ENCODE peak calls at places on chromosome 20, in seven cellular contexts. One of them, this sample, is unnamed.
A peak's percentile ranks its signal among the peaks of the same experiment; 100 is the strongest.

GRCh38 chr20:835220-836045 is 1.9 kb downstream of the FAM110A start:
- DNase-seq in naive thymus-derived CD4-positive, alpha-beta T cell: no peak
- DNase-seq in CD8-positive, alpha-beta memory T cell: no peak
- DNase-seq in GM23248: no peak
- DNase-seq in uterus: no peak
- DNase-seq in H1: no peak
- DNase-seq in aorta: no peak
- DNase-seq in this sample: no peak

GRCh38 chr20:47154089-47154488 is 202.4 kb downstream of the ZMYND8 start:
- DNase-seq in naive thymus-derived CD4-positive, alpha-beta T cell: no peak
- DNase-seq in CD8-positive, alpha-beta memory T cell: no peak
- DNase-seq in GM23248: no peak
- DNase-seq in uterus: no peak
- DNase-seq in H1: no peak
- DNase-seq in aorta: no peak
- DNase-seq in this sample: no peak

GRCh38 chr20:38680492-38681118 is 43.7 kb upstream of the SLC32A1 start:
- DNase-seq in naive thymus-derived CD4-positive, alpha-beta T cell: no peak
- DNase-seq in CD8-positive, alpha-beta memory T cell: peak; percentile 13
- DNase-seq in GM23248: peak; percentile 51
- DNase-seq in uterus: no peak
- DNase-seq in H1: no peak
- DNase-seq in aorta: no peak
- DNase-seq in this sample: peak; percentile 1

GRCh38 chr20:63737940-63738686 is 1.5 kb upstream of the SLC2A4RG start:
- DNase-seq in naive thymus-derived CD4-positive, alpha-beta T cell: no peak
- DNase-seq in CD8-positive, alpha-beta memory T cell: peak; percentile 54
- DNase-seq in GM23248: no peak
- DNase-seq in uterus: peak; percentile 35
- DNase-seq in H1: no peak
- DNase-seq in aorta: peak; percentile 73
- DNase-seq in this sample: peak; percentile 33

GRCh38 chr20:62707981-62708521 is 585 bp upstream of the NTSR1 start:
- DNase-seq in naive thymus-derived CD4-positive, alpha-beta T cell: no peak
- DNase-seq in CD8-positive, alpha-beta memory T cell: no peak
- DNase-seq in GM23248: no peak
- DNase-seq in uterus: no peak
- DNase-seq in H1: no peak
- DNase-seq in aorta: no peak
- DNase-seq in this sample: no peak

GRCh38 chr20:58229198-58229802 is 847 bp upstream of the ANKRD60 start:
- DNase-seq in naive thymus-derived CD4-positive, alpha-beta T cell: no peak
- DNase-seq in CD8-positive, alpha-beta memory T cell: no peak
- DNase-seq in GM23248: no peak
- DNase-seq in uterus: no peak
- DNase-seq in H1: no peak
- DNase-seq in aorta: no peak
- DNase-seq in this sample: no peak

GRCh38 chr20:38452880-38453624 is 17.9 kb upstream of the SNHG17 start:
- DNase-seq in naive thymus-derived CD4-positive, alpha-beta T cell: no peak
- DNase-seq in CD8-positive, alpha-beta memory T cell: no peak
- DNase-seq in GM23248: peak; percentile 82
- DNase-seq in uterus: no peak
- DNase-seq in H1: no peak
- DNase-seq in aorta: peak; percentile 55
- DNase-seq in this sample: peak; percentile 11

GRCh38 chr20:49099011-49099410 is 52.9 kb downstream of the CSE1L start:
- DNase-seq in naive thymus-derived CD4-positive, alpha-beta T cell: no peak
- DNase-seq in CD8-positive, alpha-beta memory T cell: no peak
- DNase-seq in GM23248: no peak
- DNase-seq in uterus: no peak
- DNase-seq in H1: no peak
- DNase-seq in aorta: no peak
- DNase-seq in this sample: no peak

GRCh38 chr20:47574616-47575401 is 73.1 kb downstream of the NCOA3 start:
- DNase-seq in naive thymus-derived CD4-positive, alpha-beta T cell: no peak
- DNase-seq in CD8-positive, alpha-beta memory T cell: no peak
- DNase-seq in GM23248: no peak
- DNase-seq in uterus: no peak
- DNase-seq in H1: no peak
- DNase-seq in aorta: no peak
- DNase-seq in this sample: peak; percentile 43

GRCh38 chr20:23634985-23635767 is 2.6 kb downstream of the CST3 start:
- DNase-seq in naive thymus-derived CD4-positive, alpha-beta T cell: no peak
- DNase-seq in CD8-positive, alpha-beta memory T cell: no peak
- DNase-seq in GM23248: peak; percentile 32
- DNase-seq in uterus: no peak
- DNase-seq in H1: no peak
- DNase-seq in aorta: no peak
- DNase-seq in this sample: no peak

GRCh38 chr20:1624811-1625690 is 5.2 kb upstream of the SIRPB1 start:
- DNase-seq in naive thymus-derived CD4-positive, alpha-beta T cell: no peak
- DNase-seq in CD8-positive, alpha-beta memory T cell: no peak
- DNase-seq in GM23248: no peak
- DNase-seq in uterus: no peak
- DNase-seq in H1: no peak
- DNase-seq in aorta: no peak
- DNase-seq in this sample: no peak

GRCh38 chr20:19880256-19881079 is 122.4 kb downstream of the RIN2 start:
- DNase-seq in naive thymus-derived CD4-positive, alpha-beta T cell: no peak
- DNase-seq in CD8-positive, alpha-beta memory T cell: no peak
- DNase-seq in GM23248: peak; percentile 72
- DNase-seq in uterus: no peak
- DNase-seq in H1: no peak
- DNase-seq in aorta: no peak
- DNase-seq in this sample: no peak

GRCh38 chr20:38573381-38573780 is 7.6 kb upstream of the ADIG start:
- DNase-seq in naive thymus-derived CD4-positive, alpha-beta T cell: no peak
- DNase-seq in CD8-positive, alpha-beta memory T cell: no peak
- DNase-seq in GM23248: no peak
- DNase-seq in uterus: no peak
- DNase-seq in H1: no peak
- DNase-seq in aorta: no peak
- DNase-seq in this sample: no peak

GRCh38 chr20:45452238-45452637 is 17.3 kb upstream of the WFDC2 start:
- DNase-seq in naive thymus-derived CD4-positive, alpha-beta T cell: no peak
- DNase-seq in CD8-positive, alpha-beta memory T cell: no peak
- DNase-seq in GM23248: no peak
- DNase-seq in uterus: no peak
- DNase-seq in H1: no peak
- DNase-seq in aorta: no peak
- DNase-seq in this sample: no peak

GRCh38 chr20:45452772-45453171 is 16.8 kb upstream of the WFDC2 start:
- DNase-seq in naive thymus-derived CD4-positive, alpha-beta T cell: no peak
- DNase-seq in CD8-positive, alpha-beta memory T cell: no peak
- DNase-seq in GM23248: no peak
- DNase-seq in uterus: no peak
- DNase-seq in H1: no peak
- DNase-seq in aorta: no peak
- DNase-seq in this sample: no peak

GRCh38 chr20:45448250-45448649 is 21.3 kb upstream of the WFDC2 start:
- DNase-seq in naive thymus-derived CD4-positive, alpha-beta T cell: no peak
- DNase-seq in CD8-positive, alpha-beta memory T cell: no peak
- DNase-seq in GM23248: no peak
- DNase-seq in uterus: no peak
- DNase-seq in H1: no peak
- DNase-seq in aorta: no peak
- DNase-seq in this sample: no peak

GRCh38 chr20:45449528-45449927 is 20.0 kb upstream of the WFDC2 start:
- DNase-seq in naive thymus-derived CD4-positive, alpha-beta T cell: no peak
- DNase-seq in CD8-positive, alpha-beta memory T cell: no peak
- DNase-seq in GM23248: no peak
- DNase-seq in uterus: peak; percentile 45
- DNase-seq in H1: no peak
- DNase-seq in aorta: no peak
- DNase-seq in this sample: no peak

DNA sequence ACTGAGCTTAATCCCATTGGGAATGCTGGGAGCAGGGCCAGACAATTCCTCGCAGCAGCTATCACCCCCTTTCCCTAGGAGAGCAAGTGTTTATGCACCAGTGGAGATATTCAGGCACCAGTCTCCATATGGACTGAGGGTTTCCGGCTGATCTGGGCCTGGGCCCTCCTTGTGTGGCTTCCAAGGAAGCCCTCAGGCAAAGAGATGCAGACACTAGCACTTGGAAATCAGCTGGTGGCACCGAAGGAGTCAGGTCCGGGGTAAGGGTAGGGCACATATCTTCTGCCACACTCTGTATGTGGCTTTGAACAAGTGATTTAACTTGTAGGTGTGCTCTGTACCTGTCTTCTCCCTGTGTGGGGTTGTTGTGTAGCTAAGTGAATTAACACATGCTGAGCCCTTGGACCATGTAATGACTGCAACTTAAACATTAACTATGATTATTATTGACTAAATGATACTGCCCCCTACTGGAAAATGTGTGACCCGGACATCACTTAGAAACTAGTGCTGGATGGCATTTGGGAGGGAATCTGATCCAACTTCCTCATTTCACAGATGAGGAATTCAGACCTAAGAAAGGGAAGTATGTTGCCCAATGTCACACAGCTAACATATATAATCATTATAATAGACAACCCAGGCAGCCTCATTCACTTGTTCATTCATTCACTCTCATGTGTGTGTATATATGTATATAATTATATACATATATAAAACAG is 19.3 kb upstream of the WFDC2 start:
- DNase-seq in naive thymus-derived CD4-positive, alpha-beta T cell: no peak
- DNase-seq in CD8-positive, alpha-beta memory T cell: peak; percentile 32
- DNase-seq in GM23248: peak; percentile 80
- DNase-seq in uterus: no peak
- DNase-seq in H1: no peak
- DNase-seq in aorta: no peak
- DNase-seq in this sample: peak; percentile 82
- H3K27ac ChIP-seq in naive thymus-derived CD4-positive, alpha-beta T cell: no peak overlapping the region
- H3K27ac ChIP-seq in CD8-positive, alpha-beta memory T cell: no peak overlapping the region
- H3K27ac ChIP-seq in GM23248: no peak overlapping the region
- H3K27ac ChIP-seq in uterus: peak overlapping the region; percentile 67
- H3K27ac ChIP-seq in H1: no peak overlapping the region
- H3K27ac ChIP-seq in aorta: no peak overlapping the region
- H3K27ac ChIP-seq in this sample: no peak overlapping the region

GRCh38 chr20:51470907-51471411 is 71.6 kb downstream of the NFATC2 start:
- DNase-seq in naive thymus-derived CD4-positive, alpha-beta T cell: no peak
- DNase-seq in CD8-positive, alpha-beta memory T cell: no peak
- DNase-seq in GM23248: no peak
- DNase-seq in uterus: peak; percentile 2
- DNase-seq in H1: no peak
- DNase-seq in aorta: no peak
- DNase-seq in this sample: no peak
- H3K36me3 ChIP-seq in naive thymus-derived CD4-positive, alpha-beta T cell: peaks cover 65% of the 10 kb centered on the region
- H3K36me3 ChIP-seq in CD8-positive, alpha-beta memory T cell: peaks cover 29% of the 10 kb centered on the region
- H3K36me3 ChIP-seq in GM23248: no peaks in the 10 kb centered on the region
- H3K36me3 ChIP-seq in uterus: no peaks in the 10 kb centered on the region
- H3K36me3 ChIP-seq in H1: no peaks in the 10 kb centered on the region
- H3K36me3 ChIP-seq in aorta: no peaks in the 10 kb centered on the region
- H3K36me3 ChIP-seq in this sample: peaks cover 19% of the 10 kb centered on the region

DNA sequence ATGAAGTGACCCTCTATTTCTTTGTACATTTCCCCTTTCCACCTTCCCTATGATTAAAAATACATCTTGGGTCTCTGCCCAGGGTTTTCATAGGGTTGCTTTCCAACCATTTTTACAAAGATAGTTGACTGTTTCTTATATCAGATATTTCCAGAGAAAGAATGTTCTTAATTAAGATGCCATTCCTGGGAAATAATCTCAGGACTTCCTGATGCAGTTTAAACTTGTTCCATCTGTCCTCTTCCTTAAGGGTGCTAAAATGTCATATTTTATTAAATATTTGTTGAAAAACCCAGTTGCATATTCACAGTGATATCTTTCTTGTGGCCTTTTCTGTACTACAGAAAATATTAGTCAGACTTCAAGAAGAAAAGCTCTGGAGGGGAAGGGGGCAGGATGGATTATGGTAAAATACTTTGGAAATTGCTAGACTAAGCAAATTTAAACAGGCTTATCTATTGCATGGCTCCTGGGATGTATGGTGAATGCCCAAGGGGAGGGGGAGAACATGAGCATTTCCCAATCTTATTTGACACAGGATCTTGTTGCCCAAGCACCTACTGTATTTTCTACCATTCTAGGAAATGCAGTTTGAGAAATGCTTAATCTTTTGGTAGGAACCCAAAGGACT is 86.3 kb upstream of the LAMP5 start:
- DNase-seq in naive thymus-derived CD4-positive, alpha-beta T cell: no peak
- DNase-seq in CD8-positive, alpha-beta memory T cell: no peak
- DNase-seq in GM23248: no peak
- DNase-seq in uterus: no peak
- DNase-seq in H1: no peak
- DNase-seq in aorta: no peak
- DNase-seq in this sample: no peak
- H3K4me1 ChIP-seq in naive thymus-derived CD4-positive, alpha-beta T cell: no peaks in the 10 kb centered on the region
- H3K4me1 ChIP-seq in CD8-positive, alpha-beta memory T cell: no peaks in the 10 kb centered on the region
- H3K4me1 ChIP-seq in GM23248: no peaks in the 10 kb centered on the region
- H3K4me1 ChIP-seq in uterus: no peaks in the 10 kb centered on the region
- H3K4me1 ChIP-seq in H1: no peaks in the 10 kb centered on the region
- H3K4me1 ChIP-seq in aorta: no peaks in the 10 kb centered on the region
- H3K4me1 ChIP-seq in this sample: no peaks in the 10 kb centered on the region

GRCh38 chr20:36969050-36969449 is 17.5 kb upstream of the SAMHD1 start:
- DNase-seq in naive thymus-derived CD4-positive, alpha-beta T cell: no peak
- DNase-seq in CD8-positive, alpha-beta memory T cell: no peak
- DNase-seq in GM23248: no peak
- DNase-seq in uterus: no peak
- DNase-seq in H1: no peak
- DNase-seq in aorta: no peak
- DNase-seq in this sample: no peak

GRCh38 chr20:36971103-36971502 is 19.6 kb upstream of the SAMHD1 start:
- DNase-seq in naive thymus-derived CD4-positive, alpha-beta T cell: no peak
- DNase-seq in CD8-positive, alpha-beta memory T cell: no peak
- DNase-seq in GM23248: no peak
- DNase-seq in uterus: no peak
- DNase-seq in H1: no peak
- DNase-seq in aorta: no peak
- DNase-seq in this sample: no peak

GRCh38 chr20:36967636-36968035 is 16.1 kb upstream of the SAMHD1 start:
- DNase-seq in naive thymus-derived CD4-positive, alpha-beta T cell: peak; percentile 50
- DNase-seq in CD8-positive, alpha-beta memory T cell: peak; percentile 64
- DNase-seq in GM23248: no peak
- DNase-seq in uterus: no peak
- DNase-seq in H1: no peak
- DNase-seq in aorta: no peak
- DNase-seq in this sample: no peak

GRCh38 chr20:36974660-36975059 is 23.2 kb upstream of the SAMHD1 start:
- DNase-seq in naive thymus-derived CD4-positive, alpha-beta T cell: peak; percentile 35
- DNase-seq in CD8-positive, alpha-beta memory T cell: peak; percentile 51
- DNase-seq in GM23248: no peak
- DNase-seq in uterus: no peak
- DNase-seq in H1: no peak
- DNase-seq in aorta: no peak
- DNase-seq in this sample: no peak

DNA sequence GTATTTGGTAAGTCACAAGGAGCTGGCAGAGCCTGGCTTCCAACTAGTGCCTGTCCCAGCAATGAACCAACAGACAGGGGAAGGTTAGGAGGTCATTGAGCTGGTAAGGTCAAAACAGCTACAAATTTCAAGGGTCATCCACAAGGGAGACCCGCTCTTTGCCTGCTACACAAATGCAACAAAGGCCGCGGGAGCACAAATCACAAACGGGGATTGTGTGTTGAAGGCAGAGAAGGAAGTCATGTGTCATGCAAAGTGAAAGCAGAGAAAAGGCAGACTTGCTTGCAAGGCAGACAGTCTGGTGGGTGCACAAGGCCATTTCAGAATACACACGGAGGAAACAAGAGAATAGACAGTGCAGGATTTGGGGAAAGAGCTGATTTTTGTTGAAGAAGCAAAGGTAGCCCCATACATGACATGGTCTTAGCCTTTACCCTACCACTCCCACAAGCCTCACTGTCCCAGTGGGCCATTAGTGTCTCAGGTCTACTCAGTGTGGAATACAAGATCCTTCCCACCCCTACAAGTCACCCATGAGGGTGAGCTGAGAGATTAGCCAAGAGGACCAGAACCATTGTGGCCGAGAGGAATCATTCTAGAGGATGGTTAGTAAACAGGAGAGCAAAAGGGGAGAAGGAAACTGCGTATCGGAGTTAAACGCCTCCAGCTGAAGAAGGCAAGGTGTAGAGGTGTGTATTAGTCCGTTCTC is 18.1 kb upstream of the SAMHD1 start:
- DNase-seq in naive thymus-derived CD4-positive, alpha-beta T cell: peak; percentile 55
- DNase-seq in CD8-positive, alpha-beta memory T cell: peak; percentile 56
- DNase-seq in GM23248: no peak
- DNase-seq in uterus: no peak
- DNase-seq in H1: no peak
- DNase-seq in aorta: no peak
- DNase-seq in this sample: peak; percentile 25
- H3K27ac ChIP-seq in naive thymus-derived CD4-positive, alpha-beta T cell: peak overlapping the region; percentile 74
- H3K27ac ChIP-seq in CD8-positive, alpha-beta memory T cell: no peak overlapping the region
- H3K27ac ChIP-seq in GM23248: no peak overlapping the region
- H3K27ac ChIP-seq in uterus: no peak overlapping the region
- H3K27ac ChIP-seq in H1: no peak overlapping the region
- H3K27ac ChIP-seq in aorta: no peak overlapping the region
- H3K27ac ChIP-seq in this sample: peak overlapping the region; percentile 67

This sample was measured in small intestine.